ENCODE peak calls at places on chromosomes 16 and 17, in five cellular contexts. One of them, this sample, is unnamed.

GRCh38 chr17:54948380-54948779 is 20.1 kb downstream of the COX11 start:
- DNase-seq in GM13976: no peak
- DNase-seq in HFF-Myc: peak; percentile 93
- DNase-seq in astrocyte of the cerebellum: peak; percentile 84
- DNase-seq in MCF 10A: peak; percentile 52
- DNase-seq in this sample: peak; percentile 31

GRCh38 chr17:46841561-46842379 is 9.6 kb upstream of the WNT9B start:
- DNase-seq in GM13976: peak; percentile 68
- DNase-seq in MCF 10A: no peak
- DNase-seq in astrocyte of the cerebellum: no peak
- DNase-seq in HFF-Myc: no peak
- DNase-seq in this sample: peak; percentile 37

GRCh38 chr16:28915181-28915580 is 9.9 kb downstream of the RABEP2 start:
- DNase-seq in HFF-Myc: peak; percentile 35
- DNase-seq in GM13976: no peak
- DNase-seq in MCF 10A: no peak
- DNase-seq in astrocyte of the cerebellum: no peak
- DNase-seq in this sample: no peak

GRCh38 chr16:11251525-11252481 is 4.2 kb downstream of the SOCS1 start:
- DNase-seq in GM13976: peak; percentile 80
- DNase-seq in astrocyte of the cerebellum: peak; percentile 18
- DNase-seq in MCF 10A: no peak
- DNase-seq in HFF-Myc: no peak
- DNase-seq in this sample: peak; percentile 95

GRCh38 chr17:69417545-69418483 is 3.3 kb downstream of the MAP2K6 start:
- DNase-seq in MCF 10A: peak; percentile 18
- DNase-seq in HFF-Myc: no peak
- DNase-seq in astrocyte of the cerebellum: no peak
- DNase-seq in GM13976: no peak
- DNase-seq in this sample: no peak

GRCh38 chr16:83305092-83305491 is 502.7 kb upstream of the HSBP1 start:
- DNase-seq in HFF-Myc: peak; percentile 83
- DNase-seq in astrocyte of the cerebellum: peak; percentile 39
- DNase-seq in MCF 10A: peak; percentile 19
- DNase-seq in GM13976: no peak
- DNase-seq in this sample: no peak

GRCh38 chr17:56908061-56908542 is 5.7 kb downstream of the TRIM25 start:
- DNase-seq in GM13976: peak; percentile 71
- DNase-seq in HFF-Myc: no peak
- DNase-seq in MCF 10A: no peak
- DNase-seq in astrocyte of the cerebellum: no peak
- DNase-seq in this sample: peak; percentile 56

GRCh38 chr16:49409121-49409520 is 35.5 kb downstream of the C16orf78 start:
- DNase-seq in MCF 10A: no peak
- DNase-seq in astrocyte of the cerebellum: no peak
- DNase-seq in GM13976: no peak
- DNase-seq in HFF-Myc: no peak
- DNase-seq in this sample: no peak

GRCh38 chr16:63361032-63361624 is 1324.9 kb upstream of the CDH8 start:
- DNase-seq in HFF-Myc: peak; percentile 30
- DNase-seq in GM13976: peak; percentile 32
- DNase-seq in astrocyte of the cerebellum: peak; percentile 52
- DNase-seq in MCF 10A: peak; percentile 67
- DNase-seq in this sample: no peak

GRCh38 chr16:49282690-49283375 is 1.2 kb upstream of the CBLN1 start:
- DNase-seq in astrocyte of the cerebellum: no peak
- DNase-seq in GM13976: peak; percentile 21
- DNase-seq in HFF-Myc: no peak
- DNase-seq in MCF 10A: no peak
- DNase-seq in this sample: no peak

GRCh38 chr17:74758846-74759163 is 10.4 kb downstream of the NHERF1 start:
- DNase-seq in astrocyte of the cerebellum: no peak
- DNase-seq in GM13976: no peak
- DNase-seq in MCF 10A: peak; percentile 77
- DNase-seq in HFF-Myc: no peak
- DNase-seq in this sample: peak; percentile 51

GRCh38 chr17:50153650-50154575 is 3.4 kb upstream of the PPP1R9B start:
- DNase-seq in astrocyte of the cerebellum: no peak
- DNase-seq in HFF-Myc: no peak
- DNase-seq in GM13976: no peak
- DNase-seq in MCF 10A: peak; percentile 87
- DNase-seq in this sample: no peak

GRCh38 chr16:8887952-8888560 is 5.9 kb downstream of the LITAFD start:
- DNase-seq in astrocyte of the cerebellum: no peak
- DNase-seq in HFF-Myc: no peak
- DNase-seq in GM13976: no peak
- DNase-seq in MCF 10A: peak; percentile 31
- DNase-seq in this sample: no peak

GRCh38 chr17:68087851-68088250 is 52.3 kb downstream of the KPNA2 start:
- DNase-seq in HFF-Myc: no peak
- DNase-seq in astrocyte of the cerebellum: no peak
- DNase-seq in MCF 10A: no peak
- DNase-seq in GM13976: no peak
- DNase-seq in this sample: no peak

GRCh38 chr16:508884-509736 is 18.4 kb upstream of the CAPN15 start:
- DNase-seq in MCF 10A: no peak
- DNase-seq in astrocyte of the cerebellum: no peak
- DNase-seq in HFF-Myc: no peak
- DNase-seq in GM13976: no peak
- DNase-seq in this sample: no peak

GRCh38 chr17:8143581-8144400 is 8.4 kb downstream of the PER1 start:
- DNase-seq in HFF-Myc: no peak
- DNase-seq in MCF 10A: no peak
- DNase-seq in GM13976: no peak
- DNase-seq in astrocyte of the cerebellum: no peak
- DNase-seq in this sample: no peak

GRCh38 chr17:64400644-64401043 is 10.0 kb upstream of the PECAM1 start:
- DNase-seq in HFF-Myc: no peak
- DNase-seq in GM13976: no peak
- DNase-seq in astrocyte of the cerebellum: no peak
- DNase-seq in MCF 10A: no peak
- DNase-seq in this sample: no peak

GRCh38 chr17:62705116-62705515 is 77.6 kb downstream of the MRC2 start:
- DNase-seq in MCF 10A: no peak
- DNase-seq in GM13976: no peak
- DNase-seq in astrocyte of the cerebellum: no peak
- DNase-seq in HFF-Myc: no peak
- DNase-seq in this sample: no peak

GRCh38 chr16:86925067-86925791 is 346.9 kb downstream of the FOXL1 start:
- DNase-seq in GM13976: no peak
- DNase-seq in MCF 10A: no peak
- DNase-seq in astrocyte of the cerebellum: peak; percentile 87
- DNase-seq in HFF-Myc: no peak
- DNase-seq in this sample: no peak

GRCh38 chr17:80187090-80187489 is 17.3 kb downstream of the CARD14 start:
- DNase-seq in GM13976: no peak
- DNase-seq in MCF 10A: peak; percentile 76
- DNase-seq in HFF-Myc: no peak
- DNase-seq in astrocyte of the cerebellum: no peak
- DNase-seq in this sample: no peak

GRCh38 chr17:82544431-82545070 is 25.0 kb downstream of the FOXK2 start:
- DNase-seq in astrocyte of the cerebellum: no peak
- DNase-seq in HFF-Myc: no peak
- DNase-seq in GM13976: no peak
- DNase-seq in MCF 10A: no peak
- DNase-seq in this sample: no peak

GRCh38 chr16:11297492-11298142 is 16.5 kb upstream of the PRM1 start:
- DNase-seq in GM13976: peak; percentile 75
- DNase-seq in HFF-Myc: no peak
- DNase-seq in astrocyte of the cerebellum: no peak
- DNase-seq in MCF 10A: no peak
- DNase-seq in this sample: peak; percentile 85

GRCh38 chr16:82660966-82661365 is 34.2 kb downstream of the CDH13 start:
- DNase-seq in HFF-Myc: no peak
- DNase-seq in astrocyte of the cerebellum: no peak
- DNase-seq in GM13976: no peak
- DNase-seq in MCF 10A: no peak
- DNase-seq in this sample: no peak

GRCh38 chr16:88965826-88966480 is 11.1 kb downstream of the CBFA2T3 start:
- DNase-seq in astrocyte of the cerebellum: no peak
- DNase-seq in GM13976: no peak
- DNase-seq in MCF 10A: no peak
- DNase-seq in HFF-Myc: no peak
- DNase-seq in this sample: no peak

GRCh38 chr17:57732062-57732461 is 13.0 kb downstream of the CCDC182 start:
- DNase-seq in MCF 10A: no peak
- DNase-seq in GM13976: no peak
- DNase-seq in astrocyte of the cerebellum: no peak
- DNase-seq in HFF-Myc: no peak
- DNase-seq in this sample: no peak

GRCh38 chr16:51766739-51767138 is 615.7 kb upstream of the SALL1 start:
- DNase-seq in GM13976: no peak
- DNase-seq in HFF-Myc: no peak
- DNase-seq in MCF 10A: no peak
- DNase-seq in astrocyte of the cerebellum: no peak
- DNase-seq in this sample: no peak

GRCh38 chr17:48551601-48552452 is 6.9 kb upstream of the HOXB2 start:
- DNase-seq in astrocyte of the cerebellum: no peak
- DNase-seq in GM13976: no peak
- DNase-seq in MCF 10A: no peak
- DNase-seq in HFF-Myc: no peak
- DNase-seq in this sample: no peak

GRCh38 chr16:74771656-74772315 is 2.8 kb downstream of the FA2H start:
- DNase-seq in GM13976: peak; percentile 80
- DNase-seq in MCF 10A: no peak
- DNase-seq in HFF-Myc: no peak
- DNase-seq in astrocyte of the cerebellum: no peak
- DNase-seq in this sample: no peak

GRCh38 chr16:74773431-74774222 is 993 bp downstream of the FA2H start:
- DNase-seq in HFF-Myc: no peak
- DNase-seq in astrocyte of the cerebellum: no peak
- DNase-seq in MCF 10A: no peak
- DNase-seq in GM13976: no peak
- DNase-seq in this sample: no peak

GRCh38 chr16:74775255-74775654 is 635 bp upstream of the FA2H start:
- DNase-seq in astrocyte of the cerebellum: no peak
- DNase-seq in MCF 10A: no peak
- DNase-seq in HFF-Myc: no peak
- DNase-seq in GM13976: no peak
- DNase-seq in this sample: no peak

GRCh38 chr16:74776926-74777325 is 2.3 kb upstream of the FA2H start:
- DNase-seq in GM13976: no peak
- DNase-seq in HFF-Myc: no peak
- DNase-seq in MCF 10A: no peak
- DNase-seq in astrocyte of the cerebellum: no peak
- DNase-seq in this sample: no peak

GRCh38 chr16:74774223-74775139 is at the start of gene FA2H:
- DNase-seq in astrocyte of the cerebellum: no peak
- DNase-seq in MCF 10A: peak; percentile 88
- DNase-seq in GM13976: peak; percentile 89
- DNase-seq in HFF-Myc: no peak
- DNase-seq in this sample: peak; percentile 71
- TF ChIP-seq CTCF in astrocyte of the cerebellum: no peak
- TF ChIP-seq CTCF in MCF 10A: peak; percentile 32
- TF ChIP-seq CTCF in GM13976: peak; percentile 42
- TF ChIP-seq CTCF in HFF-Myc: no peak
- TF ChIP-seq CTCF in this sample: peak; percentile 45

GRCh38 chr17:16879686-16880085 is 92.2 kb downstream of the TNFRSF13B start:
- DNase-seq in HFF-Myc: no peak
- DNase-seq in GM13976: no peak
- DNase-seq in astrocyte of the cerebellum: no peak
- DNase-seq in MCF 10A: no peak
- DNase-seq in this sample: no peak

GRCh38 chr17:16877102-16877501 is 94.8 kb downstream of the TNFRSF13B start:
- DNase-seq in GM13976: no peak
- DNase-seq in astrocyte of the cerebellum: no peak
- DNase-seq in MCF 10A: no peak
- DNase-seq in HFF-Myc: no peak
- DNase-seq in this sample: no peak

GRCh38 chr17:16880121-16880842 is 91.6 kb downstream of the TNFRSF13B start:
- DNase-seq in astrocyte of the cerebellum: no peak
- DNase-seq in MCF 10A: no peak
- DNase-seq in HFF-Myc: no peak
- DNase-seq in GM13976: no peak
- DNase-seq in this sample: no peak

GRCh38 chr17:16878084-16878483 is 93.8 kb downstream of the TNFRSF13B start:
- DNase-seq in astrocyte of the cerebellum: no peak
- DNase-seq in MCF 10A: no peak
- DNase-seq in GM13976: no peak
- DNase-seq in HFF-Myc: no peak
- DNase-seq in this sample: no peak

GRCh38 chr17:16878547-16879100 is 93.3 kb downstream of the TNFRSF13B start:
- DNase-seq in HFF-Myc: no peak
- DNase-seq in GM13976: no peak
- DNase-seq in astrocyte of the cerebellum: no peak
- DNase-seq in MCF 10A: no peak
- DNase-seq in this sample: no peak
- TF ChIP-seq CTCF in HFF-Myc: no peak
- TF ChIP-seq CTCF in GM13976: no peak
- TF ChIP-seq CTCF in astrocyte of the cerebellum: no peak
- TF ChIP-seq CTCF in MCF 10A: no peak
- TF ChIP-seq CTCF in this sample: no peak

GRCh38 chr17:43812396-43813265 is 20.3 kb downstream of the MPP3 start:
- DNase-seq in astrocyte of the cerebellum: no peak
- DNase-seq in GM13976: no peak
- DNase-seq in MCF 10A: no peak
- DNase-seq in HFF-Myc: no peak
- DNase-seq in this sample: no peak

GRCh38 chr17:43813386-43813785 is 19.6 kb downstream of the MPP3 start:
- DNase-seq in astrocyte of the cerebellum: no peak
- DNase-seq in GM13976: no peak
- DNase-seq in MCF 10A: no peak
- DNase-seq in HFF-Myc: no peak
- DNase-seq in this sample: no peak

GRCh38 chr17:43816336-43817320 is 16.3 kb downstream of the MPP3 start:
- DNase-seq in astrocyte of the cerebellum: no peak
- DNase-seq in GM13976: no peak
- DNase-seq in HFF-Myc: no peak
- DNase-seq in MCF 10A: no peak
- DNase-seq in this sample: no peak

GRCh38 chr17:43814714-43815113 is 18.2 kb downstream of the MPP3 start:
- DNase-seq in astrocyte of the cerebellum: peak; percentile 32
- DNase-seq in MCF 10A: peak; percentile 63
- DNase-seq in HFF-Myc: peak; percentile 10
- DNase-seq in GM13976: no peak
- DNase-seq in this sample: no peak

DNA sequence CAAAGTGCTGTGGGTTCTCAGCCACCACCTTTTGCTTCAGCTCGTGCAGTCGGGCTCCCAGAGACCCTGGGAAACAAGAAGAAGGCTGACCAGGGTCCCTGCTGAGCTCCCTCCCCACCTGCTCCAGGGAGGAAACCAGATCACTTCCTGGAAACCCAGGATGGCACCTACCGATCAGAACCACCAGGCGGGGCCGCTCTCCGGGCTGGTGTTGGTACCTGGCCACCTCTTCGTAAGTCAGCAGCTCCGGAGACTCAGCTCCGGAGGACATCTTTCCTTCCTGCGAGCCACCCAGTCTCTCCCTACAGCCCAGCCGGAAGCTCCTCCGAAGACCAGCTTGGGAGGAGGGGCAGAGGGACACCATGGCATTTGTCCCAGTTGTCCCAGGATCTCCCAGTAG is 18.9 kb downstream of the MPP3 start:
- DNase-seq in MCF 10A: no peak
- DNase-seq in GM13976: no peak
- DNase-seq in HFF-Myc: no peak
- DNase-seq in astrocyte of the cerebellum: no peak
- DNase-seq in this sample: no peak
- TF ChIP-seq CTCF in MCF 10A: no peak
- TF ChIP-seq CTCF in GM13976: no peak
- TF ChIP-seq CTCF in HFF-Myc: no peak
- TF ChIP-seq CTCF in astrocyte of the cerebellum: peak; percentile 23
- TF ChIP-seq CTCF in this sample: no peak

GRCh38 chr16:78505544-78506371 is 406.3 kb downstream of the WWOX start:
- DNase-seq in MCF 10A: no peak
- DNase-seq in GM13976: no peak
- DNase-seq in HFF-Myc: no peak
- DNase-seq in astrocyte of the cerebellum: peak; percentile 12
- DNase-seq in this sample: no peak
- TF ChIP-seq CTCF in MCF 10A: no peak
- TF ChIP-seq CTCF in GM13976: no peak
- TF ChIP-seq CTCF in HFF-Myc: no peak
- TF ChIP-seq CTCF in astrocyte of the cerebellum: peak; percentile 40
- TF ChIP-seq CTCF in this sample: no peak